ENCODE peak calls at places on chromosomes 11 and 22, in six cellular contexts. C is body of pancreas, P is right lobe of liver, E is thoracic aorta, L is HCT116, O is mucosa of descending colon. V is an unnamed sample.
A peak's percentile ranks its signal among the peaks of the same experiment; 100 is the strongest.

GRCh38 chr22:39527481-39527961 is 5.0 kb downstream of the RPS19BP1 start:
- DNase-seq in P (peak; percentile 62), L (no peak), E (no peak), O (peak; percentile 52), C (peak; percentile 52), V (no peak)

GRCh38 chr22:23531283-23531921 is 48.7 kb downstream of the IGLL1 start:
- DNase-seq in P (peak; percentile 50), C (no peak), E (no peak), O (peak; percentile 18), L (no peak), V (no peak)

GRCh38 chr11:35216962-35217667 is 78.1 kb downstream of the CD44 start:
- DNase-seq in E (no peak), P (no peak), L (no peak), C (peak; percentile 59), O (no peak), V (no peak)

GRCh38 chr11:16989554-16989953 is 24.7 kb downstream of the PLEKHA7 start:
- DNase-seq in O (no peak), C (no peak), L (no peak), P (no peak), E (no peak), V (no peak)

GRCh38 chr11:72343159-72343756 is 91.1 kb downstream of the CLPB start:
- DNase-seq in P (no peak), C (no peak), E (no peak), O (no peak), L (no peak), V (no peak)

GRCh38 chr11:69878927-69879733 is 59.9 kb upstream of the FGF3 start:
- DNase-seq in C (no peak), P (peak; percentile 42), E (no peak), O (peak; percentile 12), L (no peak), V (peak; percentile 68)

GRCh38 chr22:45125198-45125597 is 38.5 kb upstream of the NUP50 start:
- DNase-seq in O (no peak), L (no peak), P (no peak), E (no peak), C (no peak), V (no peak)

GRCh38 chr11:111733009-111733408 is 33.2 kb downstream of the PPP2R1B start:
- DNase-seq in E (no peak), P (no peak), L (no peak), O (no peak), C (peak; percentile 55), V (peak; percentile 34)

GRCh38 chr11:76229690-76230240 is 23.5 kb upstream of the WNT11 start:
- DNase-seq in C (no peak), E (no peak), O (no peak), P (peak; percentile 74), L (no peak), V (no peak)

GRCh38 chr11:100759856-100760255 is 72.8 kb downstream of the ARHGAP42 start:
- DNase-seq in P (no peak), C (no peak), O (no peak), E (no peak), L (no peak), V (no peak)

GRCh38 chr22:39967103-39967829 is 7.1 kb downstream of the TMA7B start:
- DNase-seq in P (no peak), L (no peak), O (no peak), C (peak; percentile 27), E (no peak), V (no peak)

GRCh38 chr11:65432133-65432650 is 9.6 kb downstream of the NEAT1 start:
- DNase-seq in O (no peak), P (no peak), C (no peak), L (no peak), E (no peak), V (no peak)

GRCh38 chr11:114068327-114068726 is 8.8 kb downstream of the ZBTB16 start:
- DNase-seq in O (no peak), P (no peak), C (no peak), L (no peak), E (no peak), V (no peak)
- H3K4me1 ChIP-seq in O (peaks cover 9% of the 10 kb centered on the region), P (peaks cover 12% of the 10 kb centered on the region), C (peaks cover 93% of the 10 kb centered on the region), L (no peaks in the 10 kb centered on the region), E (peaks cover 77% of the 10 kb centered on the region), V (peaks cover 85% of the 10 kb centered on the region)

GRCh38 chr11:126973051-126973450 is 27.5 kb downstream of the KIRREL3 start:
- DNase-seq in P (no peak), C (no peak), E (no peak), L (no peak), O (no peak), V (no peak)
- H3K4me1 ChIP-seq in P (no peaks in the 10 kb centered on the region), C (no peaks in the 10 kb centered on the region), E (no peaks in the 10 kb centered on the region), L (no peaks in the 10 kb centered on the region), O (no peaks in the 10 kb centered on the region), V (no peaks in the 10 kb centered on the region)

GRCh38 chr22:49927483-49928184 is 9.2 kb downstream of the CRELD2 start:
- DNase-seq in P (no peak), C (no peak), E (no peak), L (no peak), O (no peak), V (no peak)

GRCh38 chr22:49928185-49928495 is 9.7 kb downstream of the CRELD2 start:
- DNase-seq in C (no peak), L (no peak), E (no peak), P (no peak), O (no peak), V (no peak)

GRCh38 chr22:49925525-49926128 is 7.2 kb downstream of the CRELD2 start:
- DNase-seq in P (no peak), O (peak; percentile 48), C (no peak), L (no peak), E (no peak), V (peak; percentile 55)

GRCh38 chr22:49928571-49929552 is 10.4 kb downstream of the CRELD2 start:
- DNase-seq in P (peak; percentile 62), E (no peak), O (peak; percentile 48), C (no peak), L (no peak), V (peak; percentile 83)

DNA sequence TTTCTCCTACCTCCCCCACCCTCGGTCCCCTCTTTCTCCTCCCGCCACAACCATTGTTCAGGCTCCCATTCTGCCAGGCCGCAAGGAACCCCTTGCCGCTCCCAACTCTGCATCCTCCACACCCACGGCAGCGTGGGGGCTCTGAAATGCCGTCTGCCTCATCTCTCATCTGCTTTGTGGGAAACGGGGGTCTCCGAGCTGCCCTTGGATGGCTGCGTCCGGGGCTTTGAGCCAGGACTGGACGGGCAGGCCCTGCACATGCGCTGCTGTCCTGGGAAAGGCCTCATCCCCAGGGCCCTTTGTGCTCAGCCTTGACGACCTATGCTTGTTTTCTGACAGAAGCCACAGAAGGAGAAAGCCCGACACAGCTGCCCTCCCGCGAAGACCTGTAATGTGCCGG is 8.5 kb downstream of the CRELD2 start:
- DNase-seq in L (no peak), P (no peak), C (no peak), E (no peak), O (no peak), V (no peak)
- H3K4me1 ChIP-seq in L (peaks cover 4% of the 10 kb centered on the region), P (peaks cover 5% of the 10 kb centered on the region), C (peaks cover 20% of the 10 kb centered on the region), E (peaks cover 18% of the 10 kb centered on the region), O (peaks cover 13% of the 10 kb centered on the region), V (peaks cover 29% of the 10 kb centered on the region)

GRCh38 chr11:79025622-79026021 is 415.2 kb downstream of the TENM4 start:
- DNase-seq in O (no peak), C (no peak), L (no peak), P (no peak), E (no peak), V (no peak)

GRCh38 chr11:79033833-79034232 is 407.0 kb downstream of the TENM4 start:
- DNase-seq in P (no peak), O (no peak), E (no peak), L (no peak), C (no peak), V (no peak)

GRCh38 chr11:79026803-79027445 is 413.9 kb downstream of the TENM4 start:
- DNase-seq in L (no peak), P (no peak), E (no peak), C (no peak), O (no peak), V (no peak)

GRCh38 chr11:79028214-79028613 is 412.6 kb downstream of the TENM4 start:
- DNase-seq in E (no peak), C (no peak), O (no peak), P (no peak), L (no peak), V (no peak)

GRCh38 chr11:79030448-79030847 is 410.4 kb downstream of the TENM4 start:
- DNase-seq in E (no peak), C (no peak), L (no peak), O (no peak), P (no peak), V (no peak)
- H3K4me1 ChIP-seq in E (peaks cover 5% of the 10 kb centered on the region), C (no peaks in the 10 kb centered on the region), L (no peaks in the 10 kb centered on the region), O (no peaks in the 10 kb centered on the region), P (no peaks in the 10 kb centered on the region), V (no peaks in the 10 kb centered on the region)

GRCh38 chr11:46180741-46181140 is 59.5 kb upstream of the PHF21A start:
- DNase-seq in P (no peak), E (no peak), O (no peak), C (no peak), L (no peak), V (no peak)
- H3K4me1 ChIP-seq in P (no peaks in the 10 kb centered on the region), E (no peaks in the 10 kb centered on the region), O (no peaks in the 10 kb centered on the region), C (no peaks in the 10 kb centered on the region), L (peaks cover 2% of the 10 kb centered on the region), V (no peaks in the 10 kb centered on the region)

GRCh38 chr11:108887436-108888238 is 222.8 kb downstream of the DDX10 start:
- DNase-seq in E (no peak), O (no peak), P (no peak), L (no peak), C (no peak), V (no peak)

GRCh38 chr11:108882211-108882831 is 217.5 kb downstream of the DDX10 start:
- DNase-seq in O (no peak), C (no peak), E (no peak), L (no peak), P (no peak), V (no peak)

GRCh38 chr11:108890482-108891092 is 225.7 kb downstream of the DDX10 start:
- DNase-seq in O (no peak), P (no peak), C (no peak), E (no peak), L (no peak), V (no peak)

GRCh38 chr11:108891143-108891542 is 226.3 kb downstream of the DDX10 start:
- DNase-seq in C (no peak), P (no peak), O (no peak), E (no peak), L (no peak), V (no peak)

GRCh38 chr11:108886608-108887007 is 221.7 kb downstream of the DDX10 start:
- DNase-seq in O (no peak), L (no peak), C (no peak), P (no peak), E (no peak), V (no peak)
- H3K4me1 ChIP-seq in O (no peaks in the 10 kb centered on the region), L (peaks cover 75% of the 10 kb centered on the region), C (no peaks in the 10 kb centered on the region), P (no peaks in the 10 kb centered on the region), E (no peaks in the 10 kb centered on the region), V (no peaks in the 10 kb centered on the region)